ENCODE peak calls at places on chromosomes 2 and 18, in eight cellular contexts. One of them, this sample, is unnamed.
A peak's percentile ranks its signal among the peaks of the same experiment; 100 is the strongest.

GRCh38 chr2:19140463-19141208 is 217.8 kb downstream of the OSR1 start:
- DNase-seq in kidney: no peak
- DNase-seq in body of pancreas: no peak
- DNase-seq in left lung: peak; percentile 65
- DNase-seq in HCT116: peak; percentile 72
- DNase-seq in heart right ventricle: no peak
- DNase-seq in iPS DF 6.9: no peak
- DNase-seq in tibial artery: no peak
- DNase-seq in this sample: no peak

GRCh38 chr2:75656563-75656962 is 10.0 kb downstream of the MRPL19 start:
- DNase-seq in kidney: no peak
- DNase-seq in body of pancreas: no peak
- DNase-seq in left lung: no peak
- DNase-seq in HCT116: no peak
- DNase-seq in heart right ventricle: no peak
- DNase-seq in iPS DF 6.9: no peak
- DNase-seq in tibial artery: no peak
- DNase-seq in this sample: no peak

GRCh38 chr2:105877945-105878344 is 133.2 kb downstream of the NCK2 start:
- DNase-seq in kidney: no peak
- DNase-seq in body of pancreas: no peak
- DNase-seq in left lung: no peak
- DNase-seq in HCT116: no peak
- DNase-seq in heart right ventricle: no peak
- DNase-seq in iPS DF 6.9: no peak
- DNase-seq in tibial artery: no peak
- DNase-seq in this sample: no peak

GRCh38 chr18:13500227-13500865 is 226.0 kb downstream of the FAM210A start:
- DNase-seq in kidney: peak; percentile 81
- DNase-seq in body of pancreas: no peak
- DNase-seq in left lung: no peak
- DNase-seq in HCT116: no peak
- DNase-seq in heart right ventricle: peak; percentile 59
- DNase-seq in iPS DF 6.9: peak; percentile 54
- DNase-seq in tibial artery: peak; percentile 49
- DNase-seq in this sample: no peak

GRCh38 chr18:25896178-25896780 is 194.1 kb downstream of the SS18 start:
- DNase-seq in kidney: no peak
- DNase-seq in body of pancreas: no peak
- DNase-seq in left lung: no peak
- DNase-seq in HCT116: peak; percentile 32
- DNase-seq in heart right ventricle: peak; percentile 9
- DNase-seq in iPS DF 6.9: no peak
- DNase-seq in tibial artery: no peak
- DNase-seq in this sample: no peak

GRCh38 chr18:69444221-69444620 is 43.5 kb downstream of the DOK6 start:
- DNase-seq in kidney: no peak
- DNase-seq in body of pancreas: no peak
- DNase-seq in left lung: no peak
- DNase-seq in HCT116: no peak
- DNase-seq in heart right ventricle: no peak
- DNase-seq in iPS DF 6.9: no peak
- DNase-seq in tibial artery: no peak
- DNase-seq in this sample: no peak

GRCh38 chr2:239322414-239323086 is 78.3 kb downstream of the HDAC4 start:
- DNase-seq in kidney: no peak
- DNase-seq in body of pancreas: no peak
- DNase-seq in left lung: no peak
- DNase-seq in HCT116: no peak
- DNase-seq in heart right ventricle: peak; percentile 4
- DNase-seq in iPS DF 6.9: no peak
- DNase-seq in tibial artery: no peak
- DNase-seq in this sample: no peak

GRCh38 chr2:211846031-211846400 is 692.6 kb downstream of the ERBB4 start:
- DNase-seq in kidney: no peak
- DNase-seq in body of pancreas: no peak
- DNase-seq in left lung: no peak
- DNase-seq in HCT116: no peak
- DNase-seq in heart right ventricle: no peak
- DNase-seq in iPS DF 6.9: no peak
- DNase-seq in tibial artery: no peak
- DNase-seq in this sample: no peak

GRCh38 chr2:238908960-238909951 is 61.4 kb downstream of the TWIST2 start:
- DNase-seq in kidney: no peak
- DNase-seq in body of pancreas: no peak
- DNase-seq in left lung: peak; percentile 27
- DNase-seq in HCT116: no peak
- DNase-seq in heart right ventricle: no peak
- DNase-seq in iPS DF 6.9: no peak
- DNase-seq in tibial artery: peak; percentile 55
- DNase-seq in this sample: no peak

GRCh38 chr2:11073251-11073650 is 82.0 kb upstream of the SLC66A3 start:
- DNase-seq in kidney: no peak
- DNase-seq in body of pancreas: peak; percentile 37
- DNase-seq in left lung: no peak
- DNase-seq in HCT116: peak; percentile 54
- DNase-seq in heart right ventricle: no peak
- DNase-seq in iPS DF 6.9: peak; percentile 88
- DNase-seq in tibial artery: no peak
- DNase-seq in this sample: no peak

GRCh38 chr2:75592028-75592427 is 31.3 kb upstream of the EVA1A start:
- DNase-seq in kidney: no peak
- DNase-seq in body of pancreas: peak; percentile 52
- DNase-seq in left lung: no peak
- DNase-seq in HCT116: peak; percentile 8
- DNase-seq in heart right ventricle: no peak
- DNase-seq in iPS DF 6.9: no peak
- DNase-seq in tibial artery: no peak
- DNase-seq in this sample: no peak

GRCh38 chr2:121480826-121481225 is 49.9 kb upstream of the RNU4ATAC start:
- DNase-seq in kidney: no peak
- DNase-seq in body of pancreas: peak; percentile 18
- DNase-seq in left lung: no peak
- DNase-seq in HCT116: no peak
- DNase-seq in heart right ventricle: peak; percentile 12
- DNase-seq in iPS DF 6.9: no peak
- DNase-seq in tibial artery: no peak
- DNase-seq in this sample: no peak

GRCh38 chr18:34550902-34551301 is 159.2 kb upstream of the DTNA start:
- DNase-seq in kidney: no peak
- DNase-seq in body of pancreas: no peak
- DNase-seq in left lung: no peak
- DNase-seq in HCT116: no peak
- DNase-seq in heart right ventricle: no peak
- DNase-seq in iPS DF 6.9: no peak
- DNase-seq in tibial artery: no peak
- DNase-seq in this sample: no peak

GRCh38 chr18:55449412-55450140 is 138.4 kb downstream of the TCF4 start:
- DNase-seq in kidney: no peak
- DNase-seq in body of pancreas: no peak
- DNase-seq in left lung: no peak
- DNase-seq in HCT116: no peak
- DNase-seq in heart right ventricle: no peak
- DNase-seq in iPS DF 6.9: no peak
- DNase-seq in tibial artery: no peak
- DNase-seq in this sample: no peak

GRCh38 chr2:241263061-241263460 is 52.4 kb downstream of the HDLBP start:
- DNase-seq in kidney: no peak
- DNase-seq in body of pancreas: no peak
- DNase-seq in left lung: no peak
- DNase-seq in HCT116: no peak
- DNase-seq in heart right ventricle: no peak
- DNase-seq in iPS DF 6.9: no peak
- DNase-seq in tibial artery: no peak
- DNase-seq in this sample: no peak

GRCh38 chr2:241258505-241259160 is 56.8 kb downstream of the HDLBP start:
- DNase-seq in kidney: no peak
- DNase-seq in body of pancreas: no peak
- DNase-seq in left lung: no peak
- DNase-seq in HCT116: no peak
- DNase-seq in heart right ventricle: no peak
- DNase-seq in iPS DF 6.9: no peak
- DNase-seq in tibial artery: no peak
- DNase-seq in this sample: no peak

GRCh38 chr2:241260911-241261310 is 54.6 kb downstream of the HDLBP start:
- DNase-seq in kidney: no peak
- DNase-seq in body of pancreas: no peak
- DNase-seq in left lung: no peak
- DNase-seq in HCT116: no peak
- DNase-seq in heart right ventricle: no peak
- DNase-seq in iPS DF 6.9: no peak
- DNase-seq in tibial artery: no peak
- DNase-seq in this sample: no peak

GRCh38 chr2:241265506-241265905 is 50.0 kb downstream of the HDLBP start:
- DNase-seq in kidney: no peak
- DNase-seq in body of pancreas: no peak
- DNase-seq in left lung: no peak
- DNase-seq in HCT116: no peak
- DNase-seq in heart right ventricle: no peak
- DNase-seq in iPS DF 6.9: no peak
- DNase-seq in tibial artery: no peak
- DNase-seq in this sample: no peak

GRCh38 chr2:241261628-241262027 is 53.8 kb downstream of the HDLBP start:
- DNase-seq in kidney: no peak
- DNase-seq in body of pancreas: no peak
- DNase-seq in left lung: no peak
- DNase-seq in HCT116: no peak
- DNase-seq in heart right ventricle: no peak
- DNase-seq in iPS DF 6.9: no peak
- DNase-seq in tibial artery: no peak
- DNase-seq in this sample: no peak
- H3K36me3 ChIP-seq in kidney: peaks cover 58% of the 10 kb centered on the region
- H3K36me3 ChIP-seq in body of pancreas: peaks cover 49% of the 10 kb centered on the region
- H3K36me3 ChIP-seq in left lung: peaks cover 100% of the 10 kb centered on the region
- H3K36me3 ChIP-seq in HCT116: peaks cover 70% of the 10 kb centered on the region
- H3K36me3 ChIP-seq in heart right ventricle: peaks cover 100% of the 10 kb centered on the region
- H3K36me3 ChIP-seq in iPS DF 6.9: peaks cover 11% of the 10 kb centered on the region
- H3K36me3 ChIP-seq in tibial artery: peaks cover 99% of the 10 kb centered on the region
- H3K36me3 ChIP-seq in this sample: peaks cover 8% of the 10 kb centered on the region

GRCh38 chr2:157426477-157426994 is 17.4 kb downstream of the CYTIP start:
- DNase-seq in kidney: no peak
- DNase-seq in body of pancreas: no peak
- DNase-seq in left lung: no peak
- DNase-seq in HCT116: no peak
- DNase-seq in heart right ventricle: no peak
- DNase-seq in iPS DF 6.9: no peak
- DNase-seq in tibial artery: no peak
- DNase-seq in this sample: no peak
- H3K36me3 ChIP-seq in kidney: no peaks in the 10 kb centered on the region
- H3K36me3 ChIP-seq in body of pancreas: no peaks in the 10 kb centered on the region
- H3K36me3 ChIP-seq in left lung: peaks cover 57% of the 10 kb centered on the region
- H3K36me3 ChIP-seq in HCT116: no peaks in the 10 kb centered on the region
- H3K36me3 ChIP-seq in heart right ventricle: no peaks in the 10 kb centered on the region
- H3K36me3 ChIP-seq in iPS DF 6.9: no peaks in the 10 kb centered on the region
- H3K36me3 ChIP-seq in tibial artery: no peaks in the 10 kb centered on the region
- H3K36me3 ChIP-seq in this sample: no peaks in the 10 kb centered on the region

DNA sequence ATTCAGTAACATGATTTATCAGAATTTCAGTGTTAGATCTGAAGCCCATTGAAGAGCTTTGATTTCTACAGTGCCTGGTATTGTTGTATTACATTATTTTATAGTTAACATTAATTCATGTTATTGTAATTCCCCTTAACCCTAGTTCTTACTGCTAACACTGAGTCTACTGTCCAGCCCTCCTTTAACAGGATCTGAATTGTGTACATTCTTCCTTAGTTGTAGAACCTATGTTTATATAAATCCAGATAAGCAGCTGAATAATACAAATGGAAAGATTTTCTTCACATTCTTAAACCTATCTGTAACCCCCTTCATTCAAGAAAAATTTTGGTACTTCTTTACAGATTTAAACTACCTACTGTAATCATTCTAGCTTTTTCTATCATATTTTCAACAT is 14.7 kb downstream of the NDUFAF7 start:
- DNase-seq in kidney: no peak
- DNase-seq in body of pancreas: no peak
- DNase-seq in left lung: no peak
- DNase-seq in HCT116: no peak
- DNase-seq in heart right ventricle: no peak
- DNase-seq in iPS DF 6.9: no peak
- DNase-seq in tibial artery: no peak
- DNase-seq in this sample: no peak
- H3K36me3 ChIP-seq in kidney: peaks cover 33% of the 10 kb centered on the region
- H3K36me3 ChIP-seq in body of pancreas: peaks cover 28% of the 10 kb centered on the region
- H3K36me3 ChIP-seq in left lung: peaks cover 91% of the 10 kb centered on the region
- H3K36me3 ChIP-seq in HCT116: peaks cover 57% of the 10 kb centered on the region
- H3K36me3 ChIP-seq in heart right ventricle: peaks cover 100% of the 10 kb centered on the region
- H3K36me3 ChIP-seq in iPS DF 6.9: peaks cover 9% of the 10 kb centered on the region
- H3K36me3 ChIP-seq in tibial artery: peaks cover 85% of the 10 kb centered on the region
- H3K36me3 ChIP-seq in this sample: no peaks in the 10 kb centered on the region

GRCh38 chr18:6396843-6397242 is 17.9 kb downstream of the L3MBTL4 start:
- DNase-seq in kidney: no peak
- DNase-seq in body of pancreas: no peak
- DNase-seq in left lung: no peak
- DNase-seq in HCT116: no peak
- DNase-seq in heart right ventricle: no peak
- DNase-seq in iPS DF 6.9: no peak
- DNase-seq in tibial artery: no peak
- DNase-seq in this sample: no peak
- H3K36me3 ChIP-seq in kidney: no peaks in the 10 kb centered on the region
- H3K36me3 ChIP-seq in body of pancreas: no peaks in the 10 kb centered on the region
- H3K36me3 ChIP-seq in left lung: no peaks in the 10 kb centered on the region
- H3K36me3 ChIP-seq in HCT116: no peaks in the 10 kb centered on the region
- H3K36me3 ChIP-seq in heart right ventricle: no peaks in the 10 kb centered on the region
- H3K36me3 ChIP-seq in iPS DF 6.9: no peaks in the 10 kb centered on the region
- H3K36me3 ChIP-seq in tibial artery: no peaks in the 10 kb centered on the region
- H3K36me3 ChIP-seq in this sample: no peaks in the 10 kb centered on the region

DNA sequence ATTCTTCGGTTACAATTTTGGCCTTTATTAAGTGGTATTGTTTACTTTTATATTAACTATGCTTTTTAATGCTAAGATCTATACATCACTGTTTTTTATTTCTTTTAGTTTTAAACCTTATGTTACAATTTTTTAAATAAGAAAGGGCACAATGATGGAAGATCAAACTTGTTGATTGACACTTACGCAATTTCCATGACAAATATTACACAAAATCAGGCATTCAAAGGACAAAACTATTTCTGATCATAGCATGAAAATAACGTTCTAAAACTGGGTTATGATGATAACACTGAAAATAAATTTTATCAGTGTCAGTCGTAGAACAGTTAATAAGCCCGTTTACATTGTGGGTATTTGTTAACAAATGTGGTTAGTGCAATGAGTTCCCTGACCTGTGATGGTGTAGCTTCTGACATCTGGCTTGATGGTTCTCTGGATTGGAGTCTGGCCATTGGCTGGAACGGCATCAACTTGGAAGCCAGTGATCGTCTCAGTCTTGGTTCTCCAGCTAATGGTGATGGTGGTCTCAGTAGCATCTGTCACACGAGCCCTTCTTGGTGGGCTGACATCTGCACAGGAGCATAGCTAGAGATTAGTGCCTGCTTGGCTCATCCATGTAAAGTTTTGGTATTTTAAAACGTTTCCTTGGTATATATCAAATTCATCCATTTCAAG is 59.6 kb downstream of the FN1 start:
- DNase-seq in kidney: no peak
- DNase-seq in body of pancreas: no peak
- DNase-seq in left lung: no peak
- DNase-seq in HCT116: no peak
- DNase-seq in heart right ventricle: no peak
- DNase-seq in iPS DF 6.9: no peak
- DNase-seq in tibial artery: no peak
- DNase-seq in this sample: no peak
- H3K36me3 ChIP-seq in kidney: peaks cover 14% of the 10 kb centered on the region
- H3K36me3 ChIP-seq in body of pancreas: no peaks in the 10 kb centered on the region
- H3K36me3 ChIP-seq in left lung: peaks cover 62% of the 10 kb centered on the region
- H3K36me3 ChIP-seq in HCT116: no peaks in the 10 kb centered on the region
- H3K36me3 ChIP-seq in heart right ventricle: peaks cover 99% of the 10 kb centered on the region
- H3K36me3 ChIP-seq in iPS DF 6.9: peaks cover 10% of the 10 kb centered on the region
- H3K36me3 ChIP-seq in tibial artery: peaks cover 98% of the 10 kb centered on the region
- H3K36me3 ChIP-seq in this sample: peaks cover 31% of the 10 kb centered on the region

This sample was measured in aorta.